ENCODE peak calls at places on chromosomes 5 and 9, in five cellular contexts. One of them, this sample, is unnamed.

GRCh38 chr9:22623236-22623635 is 176.6 kb downstream of the DMRTA1 start:
- DNase-seq in heart left ventricle: no peak
- DNase-seq in endothelial cell: no peak
- DNase-seq in upper lobe of right lung: no peak
- DNase-seq in Peyer's patch: no peak
- DNase-seq in this sample: no peak

GRCh38 chr9:27483576-27483975 is 40.5 kb upstream of the IFNK start:
- DNase-seq in heart left ventricle: no peak
- DNase-seq in endothelial cell: no peak
- DNase-seq in upper lobe of right lung: no peak
- DNase-seq in Peyer's patch: peak
- DNase-seq in this sample: no peak

GRCh38 chr9:135876936-135877335 is 30.4 kb downstream of the CAMSAP1 start:
- DNase-seq in heart left ventricle: no peak
- DNase-seq in endothelial cell: no peak
- DNase-seq in upper lobe of right lung: no peak
- DNase-seq in Peyer's patch: no peak
- DNase-seq in this sample: no peak

GRCh38 chr5:96997265-96997859 is 61.5 kb downstream of the LNPEP start:
- DNase-seq in heart left ventricle: no peak
- DNase-seq in endothelial cell: peak
- DNase-seq in upper lobe of right lung: no peak
- DNase-seq in Peyer's patch: no peak
- DNase-seq in this sample: no peak

GRCh38 chr5:139068494-139069152 is 129.5 kb downstream of the SIL1 start:
- DNase-seq in heart left ventricle: no peak
- DNase-seq in endothelial cell: no peak
- DNase-seq in upper lobe of right lung: no peak
- DNase-seq in Peyer's patch: no peak
- DNase-seq in this sample: no peak

GRCh38 chr5:128237504-128237903 is 153.9 kb downstream of the SLC12A2 start:
- DNase-seq in heart left ventricle: no peak
- DNase-seq in endothelial cell: no peak
- DNase-seq in upper lobe of right lung: no peak
- DNase-seq in Peyer's patch: no peak
- DNase-seq in this sample: no peak

GRCh38 chr5:32027717-32028321 is 146.3 kb downstream of the GOLPH3 start:
- DNase-seq in heart left ventricle: peak
- DNase-seq in endothelial cell: peak
- DNase-seq in upper lobe of right lung: no peak
- DNase-seq in Peyer's patch: no peak
- DNase-seq in this sample: no peak

GRCh38 chr9:134325096-134325812 is 1.0 kb upstream of the RXRA start:
- DNase-seq in heart left ventricle: peak
- DNase-seq in endothelial cell: no peak
- DNase-seq in upper lobe of right lung: peak
- DNase-seq in Peyer's patch: no peak
- DNase-seq in this sample: peak

GRCh38 chr9:130575514-130575913 is 3.9 kb upstream of the FUBP3 start:
- DNase-seq in heart left ventricle: no peak
- DNase-seq in endothelial cell: no peak
- DNase-seq in upper lobe of right lung: no peak
- DNase-seq in Peyer's patch: no peak
- DNase-seq in this sample: no peak

GRCh38 chr5:37496902-37497445 is 117.9 kb downstream of the WDR70 start:
- DNase-seq in heart left ventricle: no peak
- DNase-seq in endothelial cell: no peak
- DNase-seq in upper lobe of right lung: no peak
- DNase-seq in Peyer's patch: no peak
- DNase-seq in this sample: no peak
- TF ChIP-seq CTCF in heart left ventricle: no peak
- TF ChIP-seq CTCF in endothelial cell: no peak
- TF ChIP-seq CTCF in upper lobe of right lung: no peak
- TF ChIP-seq CTCF in Peyer's patch: no peak
- TF ChIP-seq CTCF in this sample: no peak

DNA sequence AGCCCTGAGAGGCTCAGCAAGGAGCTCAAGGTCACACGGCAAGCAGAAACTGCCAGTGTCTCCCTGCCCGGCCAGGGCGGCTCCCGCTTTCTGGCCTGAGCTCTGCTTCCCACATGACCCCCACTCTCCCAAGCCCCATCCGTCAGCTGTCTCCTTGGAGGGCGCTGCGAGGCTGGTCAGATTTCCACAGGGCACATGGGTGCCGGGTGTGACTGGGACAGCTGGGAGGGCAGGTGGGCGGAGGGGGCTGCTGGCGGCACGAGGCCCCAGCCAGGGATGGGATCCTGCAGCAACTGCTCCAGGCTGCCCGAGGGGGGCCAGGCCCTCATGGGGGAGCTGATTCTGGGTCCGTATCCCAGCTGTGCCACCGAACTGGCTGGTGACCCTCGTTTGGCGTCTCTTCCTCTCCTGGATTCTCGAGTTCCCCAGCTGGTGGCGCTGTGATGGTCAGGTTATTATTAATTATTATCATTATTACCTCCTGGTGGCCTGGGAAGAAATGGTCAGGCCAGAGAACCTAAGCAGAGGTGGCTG is 12.9 kb upstream of the WDR38 start:
- DNase-seq in heart left ventricle: peak
- DNase-seq in endothelial cell: peak
- DNase-seq in upper lobe of right lung: no peak
- DNase-seq in Peyer's patch: no peak
- DNase-seq in this sample: no peak
- TF ChIP-seq CTCF in heart left ventricle: no peak
- TF ChIP-seq CTCF in endothelial cell: peak
- TF ChIP-seq CTCF in upper lobe of right lung: no peak
- TF ChIP-seq CTCF in Peyer's patch: no peak
- TF ChIP-seq CTCF in this sample: no peak

DNA sequence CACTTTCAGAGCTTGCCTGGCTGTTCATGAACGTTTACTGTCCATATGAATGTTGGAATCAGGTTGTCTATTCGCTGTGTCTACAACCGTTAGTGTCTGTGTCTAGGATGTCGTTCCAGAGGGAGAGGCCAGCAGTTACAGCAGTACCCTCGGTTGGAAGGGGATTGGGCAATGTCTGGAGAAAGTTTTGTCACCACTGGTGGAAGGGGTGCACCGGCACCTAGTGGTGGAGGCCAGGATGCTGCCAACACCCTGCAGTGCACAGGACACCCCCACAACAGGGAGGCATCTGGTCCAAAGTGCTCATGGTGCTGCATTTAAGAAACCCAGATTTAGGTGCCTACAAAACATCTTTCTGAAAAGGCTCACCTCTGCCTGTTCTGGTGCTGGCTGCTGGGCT is 220.7 kb downstream of the FANCC start:
- DNase-seq in heart left ventricle: no peak
- DNase-seq in endothelial cell: no peak
- DNase-seq in upper lobe of right lung: no peak
- DNase-seq in Peyer's patch: no peak
- DNase-seq in this sample: no peak
- TF ChIP-seq CTCF in heart left ventricle: no peak
- TF ChIP-seq CTCF in endothelial cell: no peak
- TF ChIP-seq CTCF in upper lobe of right lung: no peak
- TF ChIP-seq CTCF in Peyer's patch: no peak
- TF ChIP-seq CTCF in this sample: no peak

DNA sequence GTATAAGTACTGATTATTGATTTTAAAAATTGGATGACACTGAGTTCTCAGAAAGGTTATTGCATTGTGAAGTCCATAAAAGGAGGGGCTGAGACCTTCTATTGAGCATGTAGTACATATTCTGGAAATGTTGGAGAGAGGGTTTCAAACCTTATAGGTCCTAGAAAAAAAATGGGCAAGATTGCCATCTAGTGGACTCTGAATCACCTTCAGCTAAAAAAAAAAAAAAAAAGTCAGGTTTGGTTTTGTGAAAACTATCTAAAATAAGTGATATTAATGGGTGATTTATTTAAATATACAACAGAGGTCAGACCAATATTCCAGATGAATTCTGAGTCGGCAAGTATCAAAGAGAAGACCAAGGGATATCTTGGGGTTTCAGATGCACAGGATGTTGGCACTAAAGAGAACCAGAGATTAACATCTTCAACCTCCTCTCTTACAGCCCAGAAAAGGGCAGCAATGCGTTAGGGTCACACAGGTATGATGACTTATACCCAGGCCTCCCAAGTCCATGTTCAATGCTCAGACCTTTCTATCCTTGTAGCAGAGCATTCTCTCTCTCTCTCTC is 109.8 kb upstream of the NMUR2 start:
- DNase-seq in heart left ventricle: no peak
- DNase-seq in endothelial cell: no peak
- DNase-seq in upper lobe of right lung: no peak
- DNase-seq in Peyer's patch: no peak
- DNase-seq in this sample: no peak
- TF ChIP-seq CTCF in heart left ventricle: peak
- TF ChIP-seq CTCF in endothelial cell: no peak
- TF ChIP-seq CTCF in upper lobe of right lung: peak
- TF ChIP-seq CTCF in Peyer's patch: peak
- TF ChIP-seq CTCF in this sample: no peak

DNA sequence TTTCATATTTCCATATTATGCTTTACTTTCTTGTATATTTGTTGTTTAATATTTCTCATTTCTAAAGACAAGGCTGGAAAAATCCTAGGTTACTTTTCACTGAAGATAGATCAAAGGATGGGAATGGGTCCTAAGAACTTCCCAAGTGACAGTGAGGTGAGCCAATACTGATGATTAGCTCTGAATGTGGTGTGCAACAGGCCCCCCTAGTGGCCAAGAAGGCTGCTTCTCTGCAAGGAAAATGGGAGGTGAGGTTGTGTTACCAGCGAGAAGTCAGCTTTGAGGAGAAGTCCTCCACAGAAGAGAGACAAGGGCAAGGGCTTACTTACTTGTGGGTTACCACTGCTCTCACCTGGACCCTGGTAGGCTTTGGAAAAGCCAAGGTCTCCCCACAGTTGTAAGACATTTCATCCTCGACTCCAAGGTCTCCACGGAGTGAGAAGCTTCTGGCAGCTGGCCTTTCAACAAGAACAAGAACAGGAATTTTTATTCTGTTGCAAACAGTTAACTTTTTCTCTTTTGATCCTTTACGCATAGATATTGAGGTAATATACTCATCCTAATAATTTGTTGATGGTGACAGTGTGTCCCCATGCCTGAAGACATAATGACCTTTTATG is 69.9 kb downstream of the MAMDC2 start:
- DNase-seq in heart left ventricle: peak
- DNase-seq in endothelial cell: peak
- DNase-seq in upper lobe of right lung: no peak
- DNase-seq in Peyer's patch: peak
- DNase-seq in this sample: peak
- TF ChIP-seq CTCF in heart left ventricle: peak
- TF ChIP-seq CTCF in endothelial cell: peak
- TF ChIP-seq CTCF in upper lobe of right lung: peak
- TF ChIP-seq CTCF in Peyer's patch: peak
- TF ChIP-seq CTCF in this sample: peak

GRCh38 chr9:128294142-128294541 is 18.1 kb downstream of the SWI5 start:
- DNase-seq in heart left ventricle: no peak
- DNase-seq in endothelial cell: no peak
- DNase-seq in upper lobe of right lung: no peak
- DNase-seq in Peyer's patch: no peak
- DNase-seq in this sample: no peak

GRCh38 chr9:128304151-128304970 is 17.9 kb downstream of the TRUB2 start:
- DNase-seq in heart left ventricle: no peak
- DNase-seq in endothelial cell: no peak
- DNase-seq in upper lobe of right lung: no peak
- DNase-seq in Peyer's patch: no peak
- DNase-seq in this sample: no peak

GRCh38 chr9:128297221-128297773 is 21.2 kb downstream of the SWI5 start:
- DNase-seq in heart left ventricle: no peak
- DNase-seq in endothelial cell: no peak
- DNase-seq in upper lobe of right lung: no peak
- DNase-seq in Peyer's patch: no peak
- DNase-seq in this sample: peak

GRCh38 chr9:128296340-128297220 is 20.5 kb downstream of the SWI5 start:
- DNase-seq in heart left ventricle: no peak
- DNase-seq in endothelial cell: no peak
- DNase-seq in upper lobe of right lung: no peak
- DNase-seq in Peyer's patch: no peak
- DNase-seq in this sample: peak

DNA sequence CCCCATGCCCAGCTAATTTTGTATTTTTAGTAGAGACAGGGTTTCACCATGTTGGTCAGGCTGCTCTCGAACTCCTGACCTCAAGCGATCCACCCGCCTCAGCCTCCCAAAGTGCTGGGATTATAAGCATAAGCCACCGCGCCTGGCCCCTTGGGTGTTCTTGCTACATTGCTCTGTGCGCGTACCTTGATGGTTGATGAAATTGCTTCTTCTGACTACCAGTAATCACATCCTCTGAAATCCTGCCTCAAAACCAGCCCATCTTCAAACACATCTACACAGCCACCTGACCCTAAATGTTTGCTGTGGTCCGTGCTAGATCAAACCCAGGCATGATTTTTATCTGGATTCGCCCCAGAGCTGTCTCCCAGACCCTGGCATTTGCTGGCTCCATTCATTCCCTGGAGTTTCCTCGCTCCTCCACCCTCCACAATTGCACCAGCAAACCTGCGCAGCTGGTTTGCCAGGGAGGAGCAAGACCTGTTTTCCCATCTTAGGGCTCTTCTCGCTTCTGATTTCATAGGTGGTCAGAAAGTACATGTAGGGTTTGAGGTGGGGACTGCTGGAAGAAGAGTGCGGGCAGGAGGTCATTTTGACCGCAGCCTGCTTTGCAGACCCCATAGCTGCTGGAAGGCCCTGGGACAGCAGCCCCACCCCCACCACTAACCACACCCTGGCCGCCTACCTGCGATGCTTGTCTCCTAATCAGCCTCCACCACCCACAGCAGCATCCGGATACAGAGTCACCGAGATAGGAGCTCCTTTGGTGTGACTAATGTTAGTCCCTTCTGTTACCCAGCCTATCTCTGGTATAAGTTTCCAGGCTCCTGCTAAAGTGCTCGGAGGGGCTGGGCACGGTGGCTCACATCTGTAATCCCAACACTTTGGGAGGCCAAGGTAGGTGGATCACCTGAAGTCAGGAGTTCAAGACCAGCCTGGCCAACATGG is 22.7 kb downstream of the SWI5 start:
- DNase-seq in heart left ventricle: no peak
- DNase-seq in endothelial cell: no peak
- DNase-seq in upper lobe of right lung: no peak
- DNase-seq in Peyer's patch: no peak
- DNase-seq in this sample: no peak
- TF ChIP-seq CTCF in heart left ventricle: no peak
- TF ChIP-seq CTCF in endothelial cell: no peak
- TF ChIP-seq CTCF in upper lobe of right lung: no peak
- TF ChIP-seq CTCF in Peyer's patch: no peak
- TF ChIP-seq CTCF in this sample: no peak

DNA sequence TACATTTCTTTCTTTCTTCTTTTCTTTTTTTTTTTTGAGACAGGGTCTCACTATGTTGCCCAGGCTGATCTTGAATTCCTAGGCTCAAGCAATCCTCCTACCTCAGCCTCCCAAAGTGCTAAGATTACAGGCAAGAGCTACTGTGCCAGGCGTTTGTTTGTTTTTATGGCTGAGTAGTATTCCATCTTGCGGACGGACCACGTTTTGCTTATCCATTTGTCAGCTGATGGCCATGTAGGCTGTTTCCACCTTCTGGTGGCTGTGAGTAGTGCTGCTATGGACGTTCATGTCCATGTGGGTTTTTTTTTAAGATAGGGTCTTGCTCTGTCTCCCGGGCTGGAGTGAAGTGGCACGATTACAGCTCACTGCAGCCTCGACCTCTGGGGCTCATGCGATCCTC is 2.5 kb downstream of the DOK3 start:
- DNase-seq in heart left ventricle: no peak
- DNase-seq in endothelial cell: no peak
- DNase-seq in upper lobe of right lung: no peak
- DNase-seq in Peyer's patch: no peak
- DNase-seq in this sample: no peak
- TF ChIP-seq CTCF in heart left ventricle: no peak
- TF ChIP-seq CTCF in endothelial cell: peak
- TF ChIP-seq CTCF in upper lobe of right lung: no peak
- TF ChIP-seq CTCF in Peyer's patch: peak
- TF ChIP-seq CTCF in this sample: no peak

This sample was measured in stomach.